ENCODE peak calls at places on chromosomes 16 and 17, in five cellular contexts. E is GM13977, M is thyroid gland, O is uterus, P is tibial nerve. W is an unnamed sample.

GRCh38 chr16:66741131-66741900 is 10.1 kb downstream of the DYNC1LI2 start:
- DNase-seq in O (peak; percentile 94), P (peak; percentile 98), E (no peak), M (peak; percentile 94), W (peak; percentile 80)

GRCh38 chr17:57288034-57288752 is 31.9 kb downstream of the MSI2 start:
- DNase-seq in P (no peak), O (no peak), E (no peak), M (no peak), W (no peak)

GRCh38 chr16:4519274-4520058 is 19.1 kb downstream of the CDIP1 start:
- DNase-seq in O (no peak), M (no peak), E (no peak), P (no peak), W (no peak)

GRCh38 chr17:81285179-81285878 is 9.8 kb downstream of the SLC38A10 start:
- DNase-seq in M (peak; percentile 39), O (peak; percentile 59), E (peak; percentile 80), P (peak; percentile 58), W (peak; percentile 52)

GRCh38 chr16:79209308-79209707 is 391.2 kb downstream of the MAF start:
- DNase-seq in E (no peak), O (no peak), P (no peak), M (no peak), W (no peak)

GRCh38 chr17:63950940-63951907 is 19.1 kb upstream of the CD79B start:
- DNase-seq in E (peak; percentile 77), M (peak; percentile 73), P (no peak), O (no peak), W (no peak)

GRCh38 chr17:48961516-48962233 is 6.7 kb downstream of the GIP start:
- DNase-seq in P (no peak), M (no peak), E (no peak), O (no peak), W (no peak)

GRCh38 chr16:77169650-77170236 is 21.2 kb upstream of the MON1B start:
- DNase-seq in M (peak; percentile 31), P (no peak), O (no peak), E (peak; percentile 30), W (no peak)

GRCh38 chr17:12743046-12743445 is 46.3 kb upstream of the ARHGAP44 start:
- DNase-seq in P (no peak), O (no peak), E (no peak), M (no peak), W (no peak)

GRCh38 chr16:77724174-77724573 is 1.9 kb downstream of the NUDT7 start:
- DNase-seq in E (no peak), O (no peak), P (no peak), M (no peak), W (no peak)

GRCh38 chr16:1871974-1872635 is at the start of gene MEIOB:
- DNase-seq in E (no peak), O (no peak), M (peak; percentile 29), P (no peak), W (peak; percentile 30)

GRCh38 chr17:31917065-31917529 is 15.6 kb upstream of the UTP6 start:
- DNase-seq in M (no peak), P (no peak), E (peak; percentile 33), O (no peak), W (no peak)

DNA sequence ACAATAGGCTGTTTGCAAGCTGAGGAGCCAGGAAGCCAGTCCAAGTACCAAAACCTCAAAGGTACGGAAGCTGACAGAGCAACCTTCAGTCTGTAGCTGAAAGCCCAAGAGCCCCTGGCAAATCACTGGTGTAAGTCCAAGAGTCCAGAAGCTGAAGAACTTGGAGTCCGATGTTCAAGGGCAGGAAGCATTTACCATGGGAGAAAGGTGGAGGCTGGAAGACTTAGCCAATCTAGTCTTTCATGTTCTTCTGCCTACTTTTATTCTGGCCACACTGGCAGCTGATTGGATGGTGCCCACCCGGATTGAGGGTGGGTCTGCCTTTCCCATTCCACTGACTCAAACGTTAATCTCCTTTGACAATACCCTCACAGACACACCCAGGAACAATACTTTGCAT is 15.3 kb downstream of the CD300LB start:
- DNase-seq in E (no peak), P (no peak), O (no peak), M (no peak), W (no peak)
- TF ChIP-seq CTCF in E (no peak), P (no peak), O (no peak), M (no peak), W (no peak)

GRCh38 chr17:37530420-37530819 is 40.7 kb downstream of the DUSP14 start:
- DNase-seq in P (no peak), E (no peak), O (no peak), M (no peak), W (no peak)

GRCh38 chr17:37523715-37524219 is 34.1 kb downstream of the DUSP14 start:
- DNase-seq in P (no peak), E (no peak), O (no peak), M (no peak), W (no peak)

GRCh38 chr17:37521821-37522220 is 32.1 kb downstream of the DUSP14 start:
- DNase-seq in O (no peak), M (no peak), P (no peak), E (no peak), W (no peak)

GRCh38 chr17:37532751-37533150 is 43.1 kb downstream of the DUSP14 start:
- DNase-seq in E (no peak), P (no peak), O (no peak), M (no peak), W (no peak)

DNA sequence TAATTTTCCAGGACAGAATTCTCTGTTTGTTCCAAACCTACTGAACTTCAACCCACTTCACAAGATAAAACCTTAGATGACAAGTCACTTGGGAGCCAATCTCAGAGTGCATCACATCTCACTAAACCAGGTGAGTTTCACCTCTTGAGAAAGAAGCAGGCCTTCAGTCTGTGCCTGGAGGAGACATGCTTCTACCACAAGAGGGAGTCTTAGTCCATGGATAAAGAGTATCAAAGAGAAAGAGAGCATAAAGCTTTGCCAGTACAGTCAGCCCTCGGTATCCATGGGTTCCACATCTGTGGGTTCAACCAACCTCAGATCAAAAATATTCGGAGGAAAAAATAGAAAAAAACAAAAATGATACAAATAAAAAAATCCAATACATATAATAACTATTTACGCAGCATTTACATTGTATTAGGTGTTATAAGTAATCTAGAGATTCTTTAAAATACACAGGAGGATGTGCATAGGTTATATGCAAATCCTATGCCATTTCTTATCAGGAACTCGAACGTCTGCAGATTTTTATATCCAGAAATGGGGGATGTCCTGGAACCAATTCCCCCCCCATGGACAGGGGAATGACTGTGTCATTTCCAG is 37.7 kb downstream of the DUSP14 start:
- DNase-seq in M (peak; percentile 16), P (no peak), O (no peak), E (peak; percentile 39), W (no peak)
- TF ChIP-seq CTCF in M (peak; percentile 54), P (peak; percentile 21), O (no peak), E (peak; percentile 63), W (no peak)

DNA sequence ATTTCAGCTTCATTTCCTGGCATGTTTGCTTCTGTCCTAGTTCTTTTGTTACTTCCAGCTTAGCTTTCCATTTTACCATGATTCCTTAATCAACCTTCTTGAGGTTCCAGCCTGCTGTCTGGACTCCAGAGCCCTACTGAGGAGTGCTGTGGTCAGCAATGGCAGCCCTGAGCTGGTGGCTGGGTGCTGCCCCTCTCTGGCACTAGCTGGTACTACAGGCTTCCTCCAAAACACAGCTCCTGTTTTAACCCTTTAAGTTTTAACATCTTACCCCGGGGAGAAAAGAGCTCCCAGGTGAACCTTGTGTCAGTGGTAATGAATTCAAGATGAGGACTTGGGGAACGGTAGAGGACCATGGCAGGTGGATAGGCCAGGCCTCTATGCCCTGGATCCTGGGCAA is 395.5 kb downstream of the TMEM114 start:
- DNase-seq in P (no peak), M (no peak), E (no peak), O (no peak), W (no peak)
- TF ChIP-seq CTCF in P (no peak), M (no peak), E (no peak), O (no peak), W (no peak)

DNA sequence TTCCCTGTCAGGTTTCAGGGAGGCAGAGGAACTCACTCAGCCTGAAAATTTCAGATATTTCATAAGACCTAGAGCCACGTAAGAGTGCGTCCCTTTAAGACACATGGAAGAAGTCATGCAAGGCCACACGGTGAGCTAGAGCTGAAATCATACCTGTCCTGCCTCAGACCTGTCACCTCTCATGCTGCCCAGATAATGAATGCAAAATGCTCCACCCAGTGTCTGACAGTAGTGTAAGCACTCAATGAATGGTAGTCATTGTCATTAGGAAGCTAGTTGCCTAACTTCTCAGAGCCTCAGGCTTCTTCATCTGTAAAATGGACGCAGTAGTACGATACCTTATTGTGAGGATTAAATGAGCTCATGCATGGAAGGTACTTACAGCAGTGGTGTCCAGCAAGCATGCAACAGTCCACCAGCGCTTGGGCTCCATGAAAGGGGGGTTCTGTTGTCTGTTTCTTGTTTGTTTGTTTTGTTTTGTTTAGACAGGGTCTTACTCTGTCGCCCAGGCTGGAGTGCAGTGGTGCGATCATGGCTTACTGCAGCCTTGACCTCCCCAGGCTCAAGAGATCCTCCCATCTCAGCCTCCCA is 60.7 kb downstream of the WSB1 start:
- DNase-seq in M (peak; percentile 19), P (no peak), O (no peak), E (no peak), W (no peak)
- TF ChIP-seq CTCF in M (no peak), P (no peak), O (no peak), E (peak; percentile 36), W (no peak)

GRCh38 chr16:74143171-74143570 is 153.4 kb upstream of the PSMD7 start:
- DNase-seq in P (no peak), O (no peak), E (no peak), M (no peak), W (no peak)
- TF ChIP-seq CTCF in P (no peak), O (no peak), E (no peak), M (no peak), W (no peak)

GRCh38 chr17:77266213-77266612 is 125.4 kb downstream of the SEC14L1 start:
- DNase-seq in P (no peak), M (no peak), E (no peak), O (no peak), W (no peak)

GRCh38 chr17:77264617-77265230 is 124.0 kb downstream of the SEC14L1 start:
- DNase-seq in M (no peak), P (no peak), O (no peak), E (no peak), W (no peak)

GRCh38 chr17:77271421-77271820 is 130.7 kb downstream of the SEC14L1 start:
- DNase-seq in O (no peak), E (no peak), P (no peak), M (no peak), W (no peak)

GRCh38 chr17:77269696-77270681 is 129.2 kb downstream of the SEC14L1 start:
- DNase-seq in E (no peak), P (no peak), M (no peak), O (no peak), W (no peak)

GRCh38 chr17:77266891-77267341 is 126.1 kb downstream of the SEC14L1 start:
- DNase-seq in P (no peak), O (no peak), E (no peak), M (no peak), W (no peak)
- TF ChIP-seq CTCF in P (no peak), O (no peak), E (no peak), M (no peak), W (no peak)

GRCh38 chr17:17433260-17433659 is 43.5 kb upstream of the MED9 start:
- DNase-seq in E (no peak), P (no peak), O (no peak), M (no peak), W (no peak)

GRCh38 chr17:17437893-17438292 is 38.9 kb upstream of the MED9 start:
- DNase-seq in E (no peak), P (no peak), O (no peak), M (no peak), W (no peak)

GRCh38 chr17:17437461-17437860 is 39.3 kb upstream of the MED9 start:
- DNase-seq in O (no peak), M (no peak), P (no peak), E (no peak), W (no peak)

GRCh38 chr17:17434477-17434876 is 42.3 kb upstream of the MED9 start:
- DNase-seq in M (no peak), E (no peak), P (no peak), O (no peak), W (no peak)

GRCh38 chr17:17435323-17435722 is 41.5 kb upstream of the MED9 start:
- DNase-seq in O (no peak), E (no peak), P (no peak), M (no peak), W (no peak)
- TF ChIP-seq CTCF in O (no peak), E (no peak), P (no peak), M (no peak), W (no peak)